ENCODE peak calls at places on chromosomes 6 and 20, in five cellular contexts. G is breast epithelium; L is left lung; U is tibial nerve; W is CD4-positive, CD25-positive, alpha-beta regulatory T cell. F is an unnamed sample.

GRCh38 chr20:42598586-42598985 is 591.1 kb downstream of the PTPRT start:
- DNase-seq in G (no peak), L (no peak), U (no peak), W (no peak), F (no peak)

GRCh38 chr20:725491-725890 is 42.8 kb downstream of the SLC52A3 start:
- DNase-seq in G (no peak), L (no peak), U (no peak), W (no peak), F (no peak)

GRCh38 chr6:31769684-31770371 is 7.3 kb downstream of the VWA7 start:
- DNase-seq in G (peak; percentile 57), L (peak; percentile 84), U (peak; percentile 57), W (peak; percentile 83), F (peak; percentile 64)

GRCh38 chr6:113358063-113358583 is 499.0 kb upstream of the MARCKS start:
- DNase-seq in G (no peak), L (no peak), U (no peak), W (no peak), F (no peak)

GRCh38 chr6:81897793-81898192 is 145.3 kb upstream of the TENT5A start:
- DNase-seq in G (no peak), L (no peak), U (no peak), W (no peak), F (no peak)

GRCh38 chr20:32004963-32005362 is 5.3 kb upstream of the CCM2L start:
- DNase-seq in G (no peak), L (no peak), U (no peak), W (no peak), F (no peak)

GRCh38 chr20:4808872-4809271 is 87.2 kb downstream of the PRND start:
- DNase-seq in G (no peak), L (no peak), U (no peak), W (no peak), F (no peak)

GRCh38 chr6:75222261-75222660 is 16.4 kb upstream of the COL12A1 start:
- DNase-seq in G (no peak), L (no peak), U (no peak), W (no peak), F (no peak)

GRCh38 chr6:42400886-42401604 is 50.7 kb downstream of the TRERF1 start:
- DNase-seq in G (no peak), L (no peak), U (no peak), W (no peak), F (no peak)

DNA sequence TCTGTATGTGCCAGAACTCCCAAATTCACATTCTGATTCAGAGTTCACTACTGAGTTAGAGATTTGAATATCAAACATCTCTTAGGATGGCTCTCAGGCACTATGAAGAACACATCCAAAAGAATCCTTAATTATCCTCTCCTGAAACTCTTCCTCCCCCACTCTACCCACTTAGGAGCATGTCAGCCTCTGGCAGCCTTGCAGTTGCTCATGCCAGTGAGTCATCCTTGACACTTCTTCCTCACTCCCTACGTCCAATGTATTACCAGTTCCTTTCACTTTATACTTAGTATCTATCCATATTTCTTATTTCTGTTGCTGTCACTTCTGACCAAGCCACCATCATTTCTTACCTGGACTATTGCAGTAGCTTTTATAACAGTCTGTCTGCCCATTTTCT is 192.0 kb upstream of the IMPG1 start:
- DNase-seq in G (no peak), L (no peak), U (no peak), W (no peak), F (no peak)
- H3K9me3 ChIP-seq in G (peaks cover 11% of the 10 kb centered on the region), L (peaks cover 47% of the 10 kb centered on the region), U (peaks cover 19% of the 10 kb centered on the region), W (no peaks in the 10 kb centered on the region), F (no peaks in the 10 kb centered on the region)

GRCh38 chr6:311679-312220 is 19.5 kb downstream of the DUSP22 start:
- DNase-seq in G (no peak), L (no peak), U (no peak), W (no peak), F (no peak)

GRCh38 chr6:309947-310346 is 17.7 kb downstream of the DUSP22 start:
- DNase-seq in G (no peak), L (no peak), U (no peak), W (no peak), F (no peak)

GRCh38 chr6:308768-309167 is 16.5 kb downstream of the DUSP22 start:
- DNase-seq in G (no peak), L (no peak), U (no peak), W (no peak), F (no peak)

GRCh38 chr6:312704-313485 is 20.6 kb downstream of the DUSP22 start:
- DNase-seq in G (no peak), L (no peak), U (no peak), W (no peak), F (no peak)

GRCh38 chr6:310671-311070 is 18.4 kb downstream of the DUSP22 start:
- DNase-seq in G (no peak), L (no peak), U (no peak), W (no peak), F (no peak)
- H3K9me3 ChIP-seq in G (no peaks in the 10 kb centered on the region), L (no peaks in the 10 kb centered on the region), U (no peaks in the 10 kb centered on the region), W (no peaks in the 10 kb centered on the region), F (no peaks in the 10 kb centered on the region)

GRCh38 chr20:46060301-46060881 is 29.4 kb downstream of the NCOA5 start:
- DNase-seq in G (no peak), L (no peak), U (no peak), W (peak; percentile 91), F (no peak)
- H3K9me3 ChIP-seq in G (no peaks in the 10 kb centered on the region), L (no peaks in the 10 kb centered on the region), U (no peaks in the 10 kb centered on the region), W (no peaks in the 10 kb centered on the region), F (no peaks in the 10 kb centered on the region)

DNA sequence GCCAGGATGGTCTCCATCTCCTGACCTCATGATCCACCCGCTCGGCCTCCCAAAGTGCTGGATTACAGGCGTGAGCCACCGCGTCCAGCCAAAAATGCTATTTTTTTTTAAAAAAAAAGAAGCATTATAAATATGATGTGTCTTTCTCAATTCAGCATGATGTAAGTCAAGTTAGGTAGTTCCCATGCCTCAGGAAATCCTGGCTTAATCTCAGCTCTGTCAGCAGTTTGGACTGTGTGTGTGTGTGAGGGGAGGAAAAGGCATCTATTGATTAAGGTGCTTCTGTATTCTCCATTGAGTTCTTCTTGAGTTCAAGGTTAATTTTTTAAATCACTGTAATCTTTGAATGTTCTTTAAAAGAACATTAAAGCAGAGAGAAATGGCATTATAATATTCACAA is 51.5 kb downstream of the GMDS start:
- DNase-seq in G (no peak), L (no peak), U (no peak), W (no peak), F (no peak)
- H3K9me3 ChIP-seq in G (no peaks in the 10 kb centered on the region), L (no peaks in the 10 kb centered on the region), U (no peaks in the 10 kb centered on the region), W (no peaks in the 10 kb centered on the region), F (no peaks in the 10 kb centered on the region)

GRCh38 chr20:63206878-63207277 is 9.1 kb downstream of the YTHDF1 start:
- DNase-seq in G (peak; percentile 73), L (no peak), U (no peak), W (no peak), F (no peak)

GRCh38 chr20:63204362-63204761 is 11.6 kb downstream of the YTHDF1 start:
- DNase-seq in G (no peak), L (no peak), U (no peak), W (no peak), F (no peak)

GRCh38 chr20:63205896-63206295 is 10.0 kb downstream of the YTHDF1 start:
- DNase-seq in G (no peak), L (no peak), U (no peak), W (no peak), F (no peak)

GRCh38 chr20:63202021-63202420 is 13.9 kb downstream of the YTHDF1 start:
- DNase-seq in G (no peak), L (no peak), U (no peak), W (no peak), F (no peak)

GRCh38 chr20:63202811-63203526 is 13.0 kb downstream of the YTHDF1 start:
- DNase-seq in G (no peak), L (no peak), U (no peak), W (no peak), F (no peak)
- H3K9me3 ChIP-seq in G (no peaks in the 10 kb centered on the region), L (no peaks in the 10 kb centered on the region), U (no peaks in the 10 kb centered on the region), W (no peaks in the 10 kb centered on the region), F (no peaks in the 10 kb centered on the region)

DNA sequence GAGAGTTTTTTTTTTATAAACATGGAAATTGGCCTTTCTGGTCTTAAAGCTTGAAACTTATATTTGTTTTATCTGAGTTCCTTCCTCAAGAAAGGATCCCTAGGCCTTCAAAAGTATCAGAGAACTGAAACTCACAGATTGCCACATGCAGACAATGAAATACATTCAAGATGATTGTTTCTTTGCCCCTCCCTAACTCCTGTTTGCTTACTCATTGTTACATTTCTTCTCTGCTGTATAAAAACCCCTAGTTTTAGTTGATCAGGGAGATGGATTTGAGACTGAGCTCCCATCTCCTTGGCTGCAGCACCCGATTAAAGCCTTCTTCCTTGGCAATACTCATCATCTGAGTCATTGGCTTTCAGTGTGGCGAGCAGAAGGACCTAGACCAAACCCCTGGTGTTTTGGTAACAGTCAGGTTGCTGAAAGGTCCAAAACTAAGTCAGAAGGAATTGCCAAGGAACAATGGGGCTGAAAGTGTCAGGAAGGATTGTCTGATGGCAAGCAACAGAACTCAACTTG is 132.3 kb upstream of the SULF2 start:
- DNase-seq in G (no peak), L (no peak), U (no peak), W (no peak), F (no peak)
- H3K9me3 ChIP-seq in G (no peaks in the 10 kb centered on the region), L (peaks cover 20% of the 10 kb centered on the region), U (peaks cover 4% of the 10 kb centered on the region), W (peaks cover 8% of the 10 kb centered on the region), F (no peaks in the 10 kb centered on the region)

GRCh38 chr6:300494-301198 is 8.4 kb downstream of the DUSP22 start:
- DNase-seq in G (no peak), L (no peak), U (no peak), W (no peak), F (no peak)
- H3K9me3 ChIP-seq in G (no peaks in the 10 kb centered on the region), L (no peaks in the 10 kb centered on the region), U (no peaks in the 10 kb centered on the region), W (no peaks in the 10 kb centered on the region), F (no peaks in the 10 kb centered on the region)

F was measured in T-helper 17 cell.